ENCODE peak calls at places on chromosome 1, in eight cellular contexts. One of them, this sample, is unnamed.

GRCh38 chr1:229674042-229674441 is 48.0 kb downstream of the URB2 start:
- DNase-seq in left ventricle myocardium inferior: no peak
- DNase-seq in thoracic aorta: no peak
- DNase-seq in ovary: no peak
- DNase-seq in stomach: no peak
- DNase-seq in colonic mucosa: no peak
- DNase-seq in body of pancreas: no peak
- DNase-seq in HCT116: no peak
- DNase-seq in this sample: no peak

GRCh38 chr1:244659694-244660093 is 6.8 kb downstream of the DESI2 start:
- DNase-seq in left ventricle myocardium inferior: no peak
- DNase-seq in thoracic aorta: no peak
- DNase-seq in ovary: no peak
- DNase-seq in stomach: no peak
- DNase-seq in colonic mucosa: no peak
- DNase-seq in body of pancreas: no peak
- DNase-seq in HCT116: no peak
- DNase-seq in this sample: no peak

GRCh38 chr1:183470147-183470960 is 1.9 kb upstream of the SMG7 start:
- DNase-seq in left ventricle myocardium inferior: peak
- DNase-seq in thoracic aorta: peak
- DNase-seq in ovary: peak
- DNase-seq in stomach: peak
- DNase-seq in colonic mucosa: peak
- DNase-seq in body of pancreas: peak
- DNase-seq in HCT116: peak
- DNase-seq in this sample: peak

GRCh38 chr1:113271039-113271438 is 119.3 kb upstream of the MAGI3 start:
- DNase-seq in left ventricle myocardium inferior: no peak
- DNase-seq in thoracic aorta: no peak
- DNase-seq in ovary: no peak
- DNase-seq in stomach: no peak
- DNase-seq in colonic mucosa: peak
- DNase-seq in body of pancreas: no peak
- DNase-seq in HCT116: no peak
- DNase-seq in this sample: no peak

GRCh38 chr1:199909137-199909536 is 118.4 kb upstream of the NR5A2 start:
- DNase-seq in left ventricle myocardium inferior: no peak
- DNase-seq in thoracic aorta: no peak
- DNase-seq in ovary: no peak
- DNase-seq in stomach: no peak
- DNase-seq in colonic mucosa: no peak
- DNase-seq in body of pancreas: no peak
- DNase-seq in HCT116: no peak
- DNase-seq in this sample: no peak

GRCh38 chr1:165168466-165168865 is 188.0 kb downstream of the LMX1A start:
- DNase-seq in left ventricle myocardium inferior: no peak
- DNase-seq in thoracic aorta: no peak
- DNase-seq in ovary: no peak
- DNase-seq in stomach: no peak
- DNase-seq in colonic mucosa: no peak
- DNase-seq in body of pancreas: no peak
- DNase-seq in HCT116: no peak
- DNase-seq in this sample: no peak

GRCh38 chr1:105608713-105609112 is 1447.8 kb upstream of the PRMT6 start:
- DNase-seq in left ventricle myocardium inferior: no peak
- DNase-seq in thoracic aorta: no peak
- DNase-seq in ovary: no peak
- DNase-seq in stomach: no peak
- DNase-seq in colonic mucosa: no peak
- DNase-seq in body of pancreas: no peak
- DNase-seq in HCT116: no peak
- DNase-seq in this sample: no peak

GRCh38 chr1:157154940-157155514 is 16.8 kb upstream of the ETV3 start:
- DNase-seq in left ventricle myocardium inferior: peak
- DNase-seq in thoracic aorta: no peak
- DNase-seq in ovary: peak
- DNase-seq in stomach: peak
- DNase-seq in colonic mucosa: peak
- DNase-seq in body of pancreas: peak
- DNase-seq in HCT116: no peak
- DNase-seq in this sample: peak

GRCh38 chr1:27868932-27869718 is 3.2 kb upstream of the THEMIS2 start:
- DNase-seq in left ventricle myocardium inferior: peak
- DNase-seq in thoracic aorta: no peak
- DNase-seq in ovary: no peak
- DNase-seq in stomach: no peak
- DNase-seq in colonic mucosa: no peak
- DNase-seq in body of pancreas: no peak
- DNase-seq in HCT116: no peak
- DNase-seq in this sample: peak

DNA sequence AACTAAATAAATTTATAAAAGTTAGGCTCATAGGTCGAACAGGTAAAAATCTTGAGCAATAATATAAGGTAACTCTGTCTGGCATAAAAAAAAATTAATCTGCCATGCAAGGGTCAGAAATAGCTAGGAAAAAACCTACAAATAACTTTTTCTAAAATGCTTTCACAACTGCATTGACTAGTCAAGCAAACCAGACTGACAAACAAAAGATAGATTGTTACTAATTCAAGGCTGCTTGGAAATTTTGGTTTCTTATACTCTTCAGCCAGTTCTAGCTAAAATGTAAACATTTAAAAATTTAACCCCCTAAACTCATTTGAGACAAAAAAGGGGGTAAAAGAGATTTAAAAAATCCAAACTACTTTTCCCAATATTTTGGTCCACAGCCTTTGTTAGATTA is 40.8 kb downstream of the S100A10 start:
- DNase-seq in left ventricle myocardium inferior: no peak
- DNase-seq in thoracic aorta: no peak
- DNase-seq in ovary: no peak
- DNase-seq in stomach: no peak
- DNase-seq in colonic mucosa: no peak
- DNase-seq in body of pancreas: no peak
- DNase-seq in HCT116: no peak
- DNase-seq in this sample: no peak
- H3K27ac ChIP-seq in left ventricle myocardium inferior: no peak
- H3K27ac ChIP-seq in thoracic aorta: no peak
- H3K27ac ChIP-seq in ovary: no peak
- H3K27ac ChIP-seq in stomach: no peak
- H3K27ac ChIP-seq in colonic mucosa: peak
- H3K27ac ChIP-seq in body of pancreas: peak
- H3K27ac ChIP-seq in HCT116: no peak
- H3K27ac ChIP-seq in this sample: no peak

GRCh38 chr1:46774297-46774696 is 24.5 kb upstream of the CYP4B1 start:
- DNase-seq in left ventricle myocardium inferior: no peak
- DNase-seq in thoracic aorta: no peak
- DNase-seq in ovary: no peak
- DNase-seq in stomach: no peak
- DNase-seq in colonic mucosa: no peak
- DNase-seq in body of pancreas: no peak
- DNase-seq in HCT116: no peak
- DNase-seq in this sample: no peak

GRCh38 chr1:46769028-46769740 is 29.7 kb upstream of the CYP4B1 start:
- DNase-seq in left ventricle myocardium inferior: no peak
- DNase-seq in thoracic aorta: no peak
- DNase-seq in ovary: no peak
- DNase-seq in stomach: no peak
- DNase-seq in colonic mucosa: no peak
- DNase-seq in body of pancreas: no peak
- DNase-seq in HCT116: no peak
- DNase-seq in this sample: no peak

GRCh38 chr1:46770541-46770940 is 28.3 kb upstream of the CYP4B1 start:
- DNase-seq in left ventricle myocardium inferior: no peak
- DNase-seq in thoracic aorta: no peak
- DNase-seq in ovary: no peak
- DNase-seq in stomach: no peak
- DNase-seq in colonic mucosa: no peak
- DNase-seq in body of pancreas: no peak
- DNase-seq in HCT116: no peak
- DNase-seq in this sample: no peak

GRCh38 chr1:46768445-46768844 is 30.4 kb upstream of the CYP4B1 start:
- DNase-seq in left ventricle myocardium inferior: no peak
- DNase-seq in thoracic aorta: no peak
- DNase-seq in ovary: no peak
- DNase-seq in stomach: no peak
- DNase-seq in colonic mucosa: no peak
- DNase-seq in body of pancreas: no peak
- DNase-seq in HCT116: no peak
- DNase-seq in this sample: no peak

DNA sequence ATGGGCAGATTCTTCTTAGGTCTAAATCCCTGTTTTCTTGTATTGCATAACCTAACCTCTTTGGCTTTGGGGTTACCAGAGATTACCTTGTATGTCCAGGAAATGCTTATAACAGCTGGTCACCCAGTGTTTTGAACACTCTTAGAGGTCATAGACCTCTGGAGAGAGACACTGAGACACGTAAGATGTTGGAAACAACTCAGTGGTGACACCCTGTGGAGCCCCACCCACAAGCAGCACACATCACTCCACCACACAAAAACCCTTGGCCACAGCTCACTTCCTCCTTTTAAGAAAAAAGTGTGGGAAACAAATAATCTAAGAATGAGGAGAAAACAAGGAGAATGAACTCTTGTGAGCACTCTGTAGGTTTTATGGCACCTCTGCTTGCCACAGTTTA is 26.3 kb upstream of the CYP4B1 start:
- DNase-seq in left ventricle myocardium inferior: no peak
- DNase-seq in thoracic aorta: no peak
- DNase-seq in ovary: no peak
- DNase-seq in stomach: no peak
- DNase-seq in colonic mucosa: no peak
- DNase-seq in body of pancreas: no peak
- DNase-seq in HCT116: no peak
- DNase-seq in this sample: no peak
- TF ChIP-seq CTCF in left ventricle myocardium inferior: no peak
- TF ChIP-seq CTCF in thoracic aorta: no peak
- TF ChIP-seq CTCF in ovary: no peak
- TF ChIP-seq CTCF in stomach: no peak
- TF ChIP-seq CTCF in colonic mucosa: no peak
- TF ChIP-seq CTCF in body of pancreas: no peak
- TF ChIP-seq CTCF in HCT116: no peak
- TF ChIP-seq CTCF in this sample: no peak

GRCh38 chr1:210231846-210232523 is 611 bp upstream of the SERTAD4 start:
- DNase-seq in left ventricle myocardium inferior: peak
- DNase-seq in thoracic aorta: no peak
- DNase-seq in ovary: peak
- DNase-seq in stomach: no peak
- DNase-seq in colonic mucosa: no peak
- DNase-seq in body of pancreas: no peak
- DNase-seq in HCT116: no peak
- DNase-seq in this sample: no peak

GRCh38 chr1:210234254-210234747 is 1.7 kb downstream of the SERTAD4 start:
- DNase-seq in left ventricle myocardium inferior: no peak
- DNase-seq in thoracic aorta: no peak
- DNase-seq in ovary: no peak
- DNase-seq in stomach: no peak
- DNase-seq in colonic mucosa: no peak
- DNase-seq in body of pancreas: no peak
- DNase-seq in HCT116: no peak
- DNase-seq in this sample: no peak

GRCh38 chr1:210232524-210233215 is at the start of gene SERTAD4:
- DNase-seq in left ventricle myocardium inferior: peak
- DNase-seq in thoracic aorta: no peak
- DNase-seq in ovary: peak
- DNase-seq in stomach: peak
- DNase-seq in colonic mucosa: peak
- DNase-seq in body of pancreas: peak
- DNase-seq in HCT116: peak
- DNase-seq in this sample: peak

GRCh38 chr1:210233216-210233494 is 559 bp downstream of the SERTAD4 start:
- DNase-seq in left ventricle myocardium inferior: no peak
- DNase-seq in thoracic aorta: no peak
- DNase-seq in ovary: peak
- DNase-seq in stomach: no peak
- DNase-seq in colonic mucosa: peak
- DNase-seq in body of pancreas: no peak
- DNase-seq in HCT116: no peak
- DNase-seq in this sample: no peak

DNA sequence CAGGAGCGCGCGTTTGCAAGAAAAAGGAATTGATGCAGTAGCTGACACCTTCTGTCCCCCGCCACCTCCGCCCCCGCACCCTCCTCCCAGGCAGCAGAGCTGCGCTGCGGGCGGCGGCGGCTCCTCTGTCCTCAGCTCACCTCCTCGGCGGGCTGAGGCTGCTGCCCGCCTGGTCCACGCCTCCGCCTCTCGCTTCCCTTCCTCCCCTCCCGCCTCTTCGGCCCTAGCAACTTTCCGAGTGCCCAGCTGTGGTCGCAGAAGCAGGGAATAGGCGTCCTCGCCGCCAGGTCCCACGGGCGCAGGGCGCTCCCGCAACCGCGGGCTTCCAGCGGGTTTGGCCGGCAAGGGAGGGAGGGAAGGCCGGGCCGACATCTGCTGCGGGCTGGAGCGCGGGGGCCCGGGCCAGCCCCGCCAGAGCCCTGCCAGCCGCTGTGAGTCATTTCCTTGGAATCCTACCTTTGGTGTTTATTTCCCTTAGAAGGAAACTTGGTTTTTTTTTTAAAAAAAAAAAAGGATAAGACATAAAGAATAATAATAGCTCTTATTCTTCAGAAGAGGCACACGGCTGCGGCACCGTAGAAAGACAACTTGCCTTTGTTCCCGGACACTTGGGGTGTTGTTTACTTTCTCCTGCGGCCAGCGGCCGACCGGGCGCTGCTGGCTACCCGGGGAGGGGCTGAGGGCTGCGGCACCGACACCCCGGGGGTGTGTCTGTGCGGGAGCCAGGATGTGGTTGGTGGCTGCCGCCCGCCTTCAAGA is 1.1 kb downstream of the SERTAD4 start:
- DNase-seq in left ventricle myocardium inferior: peak
- DNase-seq in thoracic aorta: no peak
- DNase-seq in ovary: peak
- DNase-seq in stomach: peak
- DNase-seq in colonic mucosa: peak
- DNase-seq in body of pancreas: peak
- DNase-seq in HCT116: peak
- DNase-seq in this sample: peak
- H3K4me3 ChIP-seq in left ventricle myocardium inferior: peak
- H3K4me3 ChIP-seq in thoracic aorta: peak
- H3K4me3 ChIP-seq in ovary: peak
- H3K4me3 ChIP-seq in stomach: peak
- H3K4me3 ChIP-seq in colonic mucosa: peak
- H3K4me3 ChIP-seq in body of pancreas: peak
- H3K4me3 ChIP-seq in HCT116: peak
- H3K4me3 ChIP-seq in this sample: peak

DNA sequence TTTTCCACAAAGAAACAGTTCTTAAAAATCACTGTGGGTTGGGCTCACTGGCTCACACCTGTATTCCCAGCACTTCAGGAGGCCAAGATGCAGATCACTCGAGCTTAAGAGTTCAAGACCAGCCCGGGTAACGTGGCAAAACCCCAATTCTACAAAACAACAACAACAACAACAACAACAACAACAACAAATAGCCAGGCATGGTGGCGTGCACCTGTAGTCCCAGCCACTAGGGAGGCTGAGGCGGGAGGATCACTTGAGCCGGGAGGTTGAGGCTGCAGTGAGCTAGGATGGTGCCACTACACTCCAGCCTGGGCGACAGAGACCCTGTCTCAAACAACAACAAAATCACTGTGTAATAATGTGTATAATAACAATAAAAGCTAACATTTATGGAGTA is 40.8 kb downstream of the CDCP2 start:
- DNase-seq in left ventricle myocardium inferior: no peak
- DNase-seq in thoracic aorta: no peak
- DNase-seq in ovary: no peak
- DNase-seq in stomach: no peak
- DNase-seq in colonic mucosa: no peak
- DNase-seq in body of pancreas: no peak
- DNase-seq in HCT116: no peak
- DNase-seq in this sample: no peak
- H3K27ac ChIP-seq in left ventricle myocardium inferior: no peak
- H3K27ac ChIP-seq in thoracic aorta: no peak
- H3K27ac ChIP-seq in ovary: no peak
- H3K27ac ChIP-seq in stomach: no peak
- H3K27ac ChIP-seq in colonic mucosa: no peak
- H3K27ac ChIP-seq in body of pancreas: no peak
- H3K27ac ChIP-seq in HCT116: no peak
- H3K27ac ChIP-seq in this sample: no peak